ENCODE peak calls at places on chromosomes 4 and X, in eight cellular contexts. One of them, this sample, is unnamed.

GRCh38 chr4:187021436-187022205 is 298.0 kb upstream of the FAT1 start:
- DNase-seq in right lobe of liver: no peak
- DNase-seq in mesothelial cell of epicardium: no peak
- DNase-seq in cardiac fibroblast: no peak
- DNase-seq in thyroid gland: no peak
- DNase-seq in fibroblast of the aortic adventitia: no peak
- DNase-seq in nephron progenitor cell: no peak
- DNase-seq in testis: no peak
- DNase-seq in this sample: no peak

GRCh38 chrX:93538575-93538974 is 134.8 kb downstream of the NAP1L3 start:
- DNase-seq in nephron progenitor cell: no peak
- DNase-seq in testis: no peak
- DNase-seq in fibroblast of the aortic adventitia: no peak
- DNase-seq in thyroid gland: no peak
- DNase-seq in mesothelial cell of epicardium: no peak
- DNase-seq in right lobe of liver: no peak
- DNase-seq in cardiac fibroblast: peak
- DNase-seq in this sample: no peak

GRCh38 chrX:115968436-115969252 is 201.9 kb upstream of the AGTR2 start:
- DNase-seq in thyroid gland: peak
- DNase-seq in nephron progenitor cell: peak
- DNase-seq in testis: peak
- DNase-seq in fibroblast of the aortic adventitia: peak
- DNase-seq in right lobe of liver: peak
- DNase-seq in mesothelial cell of epicardium: peak
- DNase-seq in cardiac fibroblast: peak
- DNase-seq in this sample: no peak

GRCh38 chrX:17859609-17860178 is 1.4 kb downstream of the RAI2 start:
- DNase-seq in testis: no peak
- DNase-seq in mesothelial cell of epicardium: no peak
- DNase-seq in right lobe of liver: no peak
- DNase-seq in nephron progenitor cell: peak
- DNase-seq in cardiac fibroblast: no peak
- DNase-seq in thyroid gland: peak
- DNase-seq in fibroblast of the aortic adventitia: peak
- DNase-seq in this sample: no peak

GRCh38 chr4:167031534-167032156 is 202.6 kb downstream of the SPOCK3 start:
- DNase-seq in mesothelial cell of epicardium: no peak
- DNase-seq in thyroid gland: no peak
- DNase-seq in right lobe of liver: no peak
- DNase-seq in cardiac fibroblast: peak
- DNase-seq in testis: no peak
- DNase-seq in nephron progenitor cell: no peak
- DNase-seq in fibroblast of the aortic adventitia: peak
- DNase-seq in this sample: no peak

GRCh38 chrX:131633285-131633917 is 89.5 kb downstream of the OR13H1 start:
- DNase-seq in mesothelial cell of epicardium: peak
- DNase-seq in cardiac fibroblast: peak
- DNase-seq in thyroid gland: peak
- DNase-seq in nephron progenitor cell: peak
- DNase-seq in right lobe of liver: peak
- DNase-seq in fibroblast of the aortic adventitia: peak
- DNase-seq in testis: peak
- DNase-seq in this sample: peak

GRCh38 chr4:130080872-130081451 is 985.0 kb downstream of the C4orf33 start:
- DNase-seq in right lobe of liver: peak
- DNase-seq in testis: no peak
- DNase-seq in fibroblast of the aortic adventitia: no peak
- DNase-seq in cardiac fibroblast: no peak
- DNase-seq in thyroid gland: no peak
- DNase-seq in mesothelial cell of epicardium: no peak
- DNase-seq in nephron progenitor cell: no peak
- DNase-seq in this sample: no peak

GRCh38 chrX:26192204-26192603 is at the start of gene MAGEB6:
- DNase-seq in thyroid gland: no peak
- DNase-seq in right lobe of liver: no peak
- DNase-seq in testis: peak
- DNase-seq in mesothelial cell of epicardium: no peak
- DNase-seq in cardiac fibroblast: no peak
- DNase-seq in fibroblast of the aortic adventitia: no peak
- DNase-seq in nephron progenitor cell: no peak
- DNase-seq in this sample: no peak

GRCh38 chr4:124095596-124095995 is 616.9 kb downstream of the ANKRD50 start:
- DNase-seq in cardiac fibroblast: peak
- DNase-seq in fibroblast of the aortic adventitia: peak
- DNase-seq in right lobe of liver: no peak
- DNase-seq in mesothelial cell of epicardium: no peak
- DNase-seq in testis: no peak
- DNase-seq in thyroid gland: no peak
- DNase-seq in nephron progenitor cell: no peak
- DNase-seq in this sample: no peak

GRCh38 chr4:57233391-57233790 is 123.2 kb upstream of the IGFBP7 start:
- DNase-seq in testis: no peak
- DNase-seq in cardiac fibroblast: peak
- DNase-seq in thyroid gland: no peak
- DNase-seq in right lobe of liver: no peak
- DNase-seq in fibroblast of the aortic adventitia: peak
- DNase-seq in nephron progenitor cell: no peak
- DNase-seq in mesothelial cell of epicardium: no peak
- DNase-seq in this sample: peak

GRCh38 chr4:168163106-168163505 is 70.8 kb downstream of the ANXA10 start:
- DNase-seq in cardiac fibroblast: no peak
- DNase-seq in fibroblast of the aortic adventitia: no peak
- DNase-seq in thyroid gland: no peak
- DNase-seq in right lobe of liver: no peak
- DNase-seq in nephron progenitor cell: no peak
- DNase-seq in mesothelial cell of epicardium: no peak
- DNase-seq in testis: no peak
- DNase-seq in this sample: no peak

GRCh38 chr4:121448231-121448630 is 67.4 kb upstream of the QRFPR start:
- DNase-seq in thyroid gland: no peak
- DNase-seq in right lobe of liver: no peak
- DNase-seq in nephron progenitor cell: no peak
- DNase-seq in mesothelial cell of epicardium: no peak
- DNase-seq in testis: no peak
- DNase-seq in cardiac fibroblast: no peak
- DNase-seq in fibroblast of the aortic adventitia: no peak
- DNase-seq in this sample: no peak

GRCh38 chr4:123547167-123547817 is 150.7 kb downstream of the SPRY1 start:
- DNase-seq in right lobe of liver: no peak
- DNase-seq in thyroid gland: peak
- DNase-seq in cardiac fibroblast: no peak
- DNase-seq in mesothelial cell of epicardium: peak
- DNase-seq in nephron progenitor cell: peak
- DNase-seq in testis: no peak
- DNase-seq in fibroblast of the aortic adventitia: no peak
- DNase-seq in this sample: no peak

GRCh38 chr4:102263024-102263787 is 82.1 kb downstream of the SLC39A8 start:
- DNase-seq in mesothelial cell of epicardium: no peak
- DNase-seq in thyroid gland: no peak
- DNase-seq in testis: peak
- DNase-seq in fibroblast of the aortic adventitia: peak
- DNase-seq in right lobe of liver: no peak
- DNase-seq in cardiac fibroblast: peak
- DNase-seq in nephron progenitor cell: no peak
- DNase-seq in this sample: peak

GRCh38 chr4:82099863-82100579 is 273.8 kb downstream of the HNRNPD start:
- DNase-seq in mesothelial cell of epicardium: no peak
- DNase-seq in fibroblast of the aortic adventitia: peak
- DNase-seq in nephron progenitor cell: no peak
- DNase-seq in thyroid gland: no peak
- DNase-seq in testis: no peak
- DNase-seq in cardiac fibroblast: no peak
- DNase-seq in right lobe of liver: no peak
- DNase-seq in this sample: no peak

GRCh38 chr4:137621056-137621455 is 88.8 kb upstream of the PCDH18 start:
- DNase-seq in testis: no peak
- DNase-seq in right lobe of liver: no peak
- DNase-seq in mesothelial cell of epicardium: no peak
- DNase-seq in thyroid gland: no peak
- DNase-seq in fibroblast of the aortic adventitia: no peak
- DNase-seq in cardiac fibroblast: no peak
- DNase-seq in nephron progenitor cell: peak
- DNase-seq in this sample: no peak

DNA sequence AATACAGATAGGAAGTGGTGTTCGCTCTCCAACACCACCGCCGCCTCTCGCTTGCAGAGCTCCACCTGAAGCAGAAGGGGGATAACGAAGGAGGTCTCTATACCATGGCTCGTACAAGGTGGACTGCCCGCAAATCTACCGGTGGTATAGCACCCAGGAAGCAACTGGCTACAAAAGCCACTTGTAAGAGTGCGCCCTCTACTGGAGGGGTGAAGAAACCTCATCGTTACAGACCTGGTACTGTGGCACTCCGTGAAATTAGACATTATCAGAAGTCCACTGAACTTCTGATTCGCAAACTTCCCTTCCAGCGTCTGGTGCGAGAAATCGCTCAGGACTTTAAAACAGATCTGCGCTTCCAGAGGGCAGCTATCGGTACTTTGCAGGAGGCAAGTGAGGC is 5.2 kb upstream of the BMP15 start:
- DNase-seq in testis: peak
- DNase-seq in thyroid gland: no peak
- DNase-seq in right lobe of liver: peak
- DNase-seq in mesothelial cell of epicardium: no peak
- DNase-seq in nephron progenitor cell: no peak
- DNase-seq in cardiac fibroblast: peak
- DNase-seq in fibroblast of the aortic adventitia: no peak
- DNase-seq in this sample: no peak
- TF ChIP-seq CTCF in testis: no peak
- TF ChIP-seq CTCF in thyroid gland: no peak
- TF ChIP-seq CTCF in right lobe of liver: peak
- TF ChIP-seq CTCF in mesothelial cell of epicardium: peak
- TF ChIP-seq CTCF in nephron progenitor cell: peak
- TF ChIP-seq CTCF in cardiac fibroblast: peak
- TF ChIP-seq CTCF in fibroblast of the aortic adventitia: peak
- TF ChIP-seq CTCF in this sample: no peak

GRCh38 chr4:32106767-32107166 is 1386.6 kb downstream of the PCDH7 start:
- DNase-seq in thyroid gland: no peak
- DNase-seq in fibroblast of the aortic adventitia: no peak
- DNase-seq in cardiac fibroblast: no peak
- DNase-seq in mesothelial cell of epicardium: no peak
- DNase-seq in testis: no peak
- DNase-seq in nephron progenitor cell: no peak
- DNase-seq in right lobe of liver: no peak
- DNase-seq in this sample: no peak
- TF ChIP-seq CTCF in thyroid gland: no peak
- TF ChIP-seq CTCF in fibroblast of the aortic adventitia: no peak
- TF ChIP-seq CTCF in cardiac fibroblast: no peak
- TF ChIP-seq CTCF in mesothelial cell of epicardium: no peak
- TF ChIP-seq CTCF in testis: no peak
- TF ChIP-seq CTCF in nephron progenitor cell: no peak
- TF ChIP-seq CTCF in right lobe of liver: no peak
- TF ChIP-seq CTCF in this sample: no peak

GRCh38 chr4:159256037-159256436 is 153.2 kb downstream of the RAPGEF2 start:
- DNase-seq in nephron progenitor cell: no peak
- DNase-seq in fibroblast of the aortic adventitia: no peak
- DNase-seq in mesothelial cell of epicardium: no peak
- DNase-seq in testis: no peak
- DNase-seq in cardiac fibroblast: no peak
- DNase-seq in right lobe of liver: no peak
- DNase-seq in thyroid gland: no peak
- DNase-seq in this sample: no peak
- TF ChIP-seq CTCF in nephron progenitor cell: no peak
- TF ChIP-seq CTCF in fibroblast of the aortic adventitia: no peak
- TF ChIP-seq CTCF in mesothelial cell of epicardium: no peak
- TF ChIP-seq CTCF in testis: no peak
- TF ChIP-seq CTCF in cardiac fibroblast: peak
- TF ChIP-seq CTCF in right lobe of liver: no peak
- TF ChIP-seq CTCF in thyroid gland: no peak
- TF ChIP-seq CTCF in this sample: peak

GRCh38 chrX:147850875-147851274 is 60.8 kb upstream of the FMR1 start:
- DNase-seq in right lobe of liver: no peak
- DNase-seq in fibroblast of the aortic adventitia: no peak
- DNase-seq in thyroid gland: no peak
- DNase-seq in cardiac fibroblast: no peak
- DNase-seq in mesothelial cell of epicardium: no peak
- DNase-seq in testis: no peak
- DNase-seq in nephron progenitor cell: no peak
- DNase-seq in this sample: no peak

GRCh38 chrX:147848009-147848408 is 63.7 kb upstream of the FMR1 start:
- DNase-seq in thyroid gland: peak
- DNase-seq in nephron progenitor cell: no peak
- DNase-seq in cardiac fibroblast: no peak
- DNase-seq in testis: peak
- DNase-seq in fibroblast of the aortic adventitia: no peak
- DNase-seq in right lobe of liver: no peak
- DNase-seq in mesothelial cell of epicardium: no peak
- DNase-seq in this sample: no peak

GRCh38 chrX:147859666-147860065 is 52.1 kb upstream of the FMR1 start:
- DNase-seq in fibroblast of the aortic adventitia: no peak
- DNase-seq in cardiac fibroblast: no peak
- DNase-seq in mesothelial cell of epicardium: no peak
- DNase-seq in thyroid gland: no peak
- DNase-seq in testis: no peak
- DNase-seq in nephron progenitor cell: no peak
- DNase-seq in right lobe of liver: no peak
- DNase-seq in this sample: no peak

GRCh38 chrX:147848543-147849448 is 62.9 kb upstream of the FMR1 start:
- DNase-seq in right lobe of liver: no peak
- DNase-seq in testis: no peak
- DNase-seq in fibroblast of the aortic adventitia: no peak
- DNase-seq in cardiac fibroblast: no peak
- DNase-seq in mesothelial cell of epicardium: no peak
- DNase-seq in thyroid gland: no peak
- DNase-seq in nephron progenitor cell: peak
- DNase-seq in this sample: no peak

DNA sequence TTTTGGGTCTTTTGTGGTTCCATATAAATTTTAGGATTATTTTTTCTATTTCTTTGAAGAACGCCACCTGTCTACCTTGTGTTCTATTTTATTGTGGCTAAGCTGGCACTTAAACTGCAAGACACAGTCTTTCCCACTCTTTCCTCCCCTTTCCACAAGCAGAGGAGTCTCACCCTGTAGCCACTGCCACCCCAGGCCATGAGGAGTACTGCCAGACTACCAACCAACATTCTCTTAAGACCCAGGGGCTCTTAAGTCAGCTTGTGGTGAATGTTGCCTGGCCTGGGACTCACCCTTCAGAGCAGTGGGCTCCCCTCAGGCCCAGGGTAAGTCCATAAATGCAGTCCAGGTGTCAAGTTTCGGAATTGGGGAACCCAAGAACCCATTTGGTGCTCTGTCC is 58.0 kb upstream of the FMR1 start:
- DNase-seq in cardiac fibroblast: no peak
- DNase-seq in mesothelial cell of epicardium: no peak
- DNase-seq in testis: no peak
- DNase-seq in fibroblast of the aortic adventitia: no peak
- DNase-seq in thyroid gland: no peak
- DNase-seq in right lobe of liver: no peak
- DNase-seq in nephron progenitor cell: no peak
- DNase-seq in this sample: no peak
- TF ChIP-seq CTCF in cardiac fibroblast: no peak
- TF ChIP-seq CTCF in mesothelial cell of epicardium: no peak
- TF ChIP-seq CTCF in testis: no peak
- TF ChIP-seq CTCF in fibroblast of the aortic adventitia: no peak
- TF ChIP-seq CTCF in thyroid gland: no peak
- TF ChIP-seq CTCF in right lobe of liver: no peak
- TF ChIP-seq CTCF in nephron progenitor cell: no peak
- TF ChIP-seq CTCF in this sample: no peak

GRCh38 chr4:78669453-78669852 is 106.7 kb upstream of the BMP2K start:
- DNase-seq in mesothelial cell of epicardium: no peak
- DNase-seq in nephron progenitor cell: no peak
- DNase-seq in cardiac fibroblast: no peak
- DNase-seq in fibroblast of the aortic adventitia: no peak
- DNase-seq in testis: no peak
- DNase-seq in right lobe of liver: no peak
- DNase-seq in thyroid gland: no peak
- DNase-seq in this sample: no peak
- TF ChIP-seq CTCF in mesothelial cell of epicardium: peak
- TF ChIP-seq CTCF in nephron progenitor cell: peak
- TF ChIP-seq CTCF in cardiac fibroblast: peak
- TF ChIP-seq CTCF in fibroblast of the aortic adventitia: peak
- TF ChIP-seq CTCF in testis: peak
- TF ChIP-seq CTCF in right lobe of liver: peak
- TF ChIP-seq CTCF in thyroid gland: no peak
- TF ChIP-seq CTCF in this sample: peak

This sample was measured in HFFc6.